ENCODE peak calls at places on chromosome 9, in eight cellular contexts. One of them, this sample, is unnamed.

GRCh38 chr9:134066546-134066922 is 1.3 kb downstream of the BRD3 start:
- DNase-seq in T1000: no peak
- DNase-seq in fibroblast of gingiva: no peak
- DNase-seq in neural crest cell: no peak
- DNase-seq in IMR-90: peak; percentile 29
- DNase-seq in progenitor cell of endocrine pancreas: no peak
- DNase-seq in mucosa of descending colon: no peak
- DNase-seq in PC-9: no peak
- DNase-seq in this sample: no peak

GRCh38 chr9:95793924-95794828 is 81.3 kb upstream of the ERCC6L2 start:
- DNase-seq in T1000: no peak
- DNase-seq in fibroblast of gingiva: peak; percentile 99
- DNase-seq in neural crest cell: no peak
- DNase-seq in IMR-90: peak; percentile 98
- DNase-seq in progenitor cell of endocrine pancreas: no peak
- DNase-seq in mucosa of descending colon: no peak
- DNase-seq in PC-9: no peak
- DNase-seq in this sample: no peak

GRCh38 chr9:127395491-127396252 is 1.3 kb upstream of the SLC2A8 start:
- DNase-seq in T1000: no peak
- DNase-seq in fibroblast of gingiva: no peak
- DNase-seq in neural crest cell: no peak
- DNase-seq in IMR-90: no peak
- DNase-seq in progenitor cell of endocrine pancreas: no peak
- DNase-seq in mucosa of descending colon: no peak
- DNase-seq in PC-9: no peak
- DNase-seq in this sample: no peak

GRCh38 chr9:126673689-126674364 is 60.1 kb downstream of the LMX1B start:
- DNase-seq in T1000: no peak
- DNase-seq in fibroblast of gingiva: no peak
- DNase-seq in neural crest cell: no peak
- DNase-seq in IMR-90: peak; percentile 2
- DNase-seq in progenitor cell of endocrine pancreas: no peak
- DNase-seq in mucosa of descending colon: no peak
- DNase-seq in PC-9: peak; percentile 38
- DNase-seq in this sample: no peak

GRCh38 chr9:652896-653295 is 188.6 kb upstream of the DMRT1 start:
- DNase-seq in T1000: no peak
- DNase-seq in fibroblast of gingiva: peak; percentile 27
- DNase-seq in neural crest cell: no peak
- DNase-seq in IMR-90: no peak
- DNase-seq in progenitor cell of endocrine pancreas: no peak
- DNase-seq in mucosa of descending colon: no peak
- DNase-seq in PC-9: no peak
- DNase-seq in this sample: no peak

GRCh38 chr9:83509372-83509771 is 28.8 kb downstream of the FRMD3 start:
- DNase-seq in T1000: no peak
- DNase-seq in fibroblast of gingiva: peak; percentile 63
- DNase-seq in neural crest cell: no peak
- DNase-seq in IMR-90: no peak
- DNase-seq in progenitor cell of endocrine pancreas: no peak
- DNase-seq in mucosa of descending colon: no peak
- DNase-seq in PC-9: no peak
- DNase-seq in this sample: no peak

GRCh38 chr9:105299190-105299854 is 54.9 kb downstream of the SLC44A1 start:
- DNase-seq in T1000: peak; percentile 12
- DNase-seq in fibroblast of gingiva: peak; percentile 88
- DNase-seq in neural crest cell: no peak
- DNase-seq in IMR-90: peak; percentile 98
- DNase-seq in progenitor cell of endocrine pancreas: no peak
- DNase-seq in mucosa of descending colon: no peak
- DNase-seq in PC-9: peak; percentile 56
- DNase-seq in this sample: no peak

GRCh38 chr9:89674667-89675402 is 70.0 kb downstream of the GADD45G start:
- DNase-seq in T1000: no peak
- DNase-seq in fibroblast of gingiva: no peak
- DNase-seq in neural crest cell: peak; percentile 48
- DNase-seq in IMR-90: no peak
- DNase-seq in progenitor cell of endocrine pancreas: peak; percentile 28
- DNase-seq in mucosa of descending colon: peak; percentile 75
- DNase-seq in PC-9: no peak
- DNase-seq in this sample: no peak

GRCh38 chr9:114029311-114030170 is 48.6 kb downstream of the AMBP start:
- DNase-seq in T1000: no peak
- DNase-seq in fibroblast of gingiva: peak; percentile 0
- DNase-seq in neural crest cell: no peak
- DNase-seq in IMR-90: no peak
- DNase-seq in progenitor cell of endocrine pancreas: no peak
- DNase-seq in mucosa of descending colon: no peak
- DNase-seq in PC-9: no peak
- DNase-seq in this sample: no peak

GRCh38 chr9:131179561-131180219 is 54.3 kb downstream of the NUP214 start:
- DNase-seq in T1000: no peak
- DNase-seq in fibroblast of gingiva: peak; percentile 76
- DNase-seq in neural crest cell: no peak
- DNase-seq in IMR-90: peak; percentile 95
- DNase-seq in progenitor cell of endocrine pancreas: no peak
- DNase-seq in mucosa of descending colon: no peak
- DNase-seq in PC-9: no peak
- DNase-seq in this sample: no peak

GRCh38 chr9:135187365-135187764 is 99.9 kb downstream of the OLFM1 start:
- DNase-seq in T1000: no peak
- DNase-seq in fibroblast of gingiva: no peak
- DNase-seq in neural crest cell: no peak
- DNase-seq in IMR-90: no peak
- DNase-seq in progenitor cell of endocrine pancreas: no peak
- DNase-seq in mucosa of descending colon: no peak
- DNase-seq in PC-9: no peak
- DNase-seq in this sample: no peak

GRCh38 chr9:72680593-72681317 is 159.3 kb downstream of the TMC1 start:
- DNase-seq in T1000: no peak
- DNase-seq in fibroblast of gingiva: no peak
- DNase-seq in neural crest cell: no peak
- DNase-seq in IMR-90: no peak
- DNase-seq in progenitor cell of endocrine pancreas: no peak
- DNase-seq in mucosa of descending colon: no peak
- DNase-seq in PC-9: no peak
- DNase-seq in this sample: no peak

GRCh38 chr9:108553111-108553635 is 302.6 kb downstream of the ACTL7B start:
- DNase-seq in T1000: no peak
- DNase-seq in fibroblast of gingiva: no peak
- DNase-seq in neural crest cell: no peak
- DNase-seq in IMR-90: no peak
- DNase-seq in progenitor cell of endocrine pancreas: no peak
- DNase-seq in mucosa of descending colon: no peak
- DNase-seq in PC-9: no peak
- DNase-seq in this sample: no peak

GRCh38 chr9:129027224-129027684 is 877 bp downstream of the SH3GLB2 start:
- DNase-seq in T1000: no peak
- DNase-seq in fibroblast of gingiva: no peak
- DNase-seq in neural crest cell: no peak
- DNase-seq in IMR-90: no peak
- DNase-seq in progenitor cell of endocrine pancreas: no peak
- DNase-seq in mucosa of descending colon: no peak
- DNase-seq in PC-9: no peak
- DNase-seq in this sample: no peak

GRCh38 chr9:105881654-105882349 is 187.5 kb downstream of the TMEM38B start:
- DNase-seq in T1000: peak; percentile 19
- DNase-seq in fibroblast of gingiva: peak; percentile 31
- DNase-seq in neural crest cell: peak; percentile 72
- DNase-seq in IMR-90: peak; percentile 53
- DNase-seq in progenitor cell of endocrine pancreas: peak; percentile 63
- DNase-seq in mucosa of descending colon: no peak
- DNase-seq in PC-9: peak; percentile 69
- DNase-seq in this sample: peak; percentile 65

GRCh38 chr9:115115924-115116323 is 2.0 kb downstream of the TNC start:
- DNase-seq in T1000: no peak
- DNase-seq in fibroblast of gingiva: peak; percentile 40
- DNase-seq in neural crest cell: no peak
- DNase-seq in IMR-90: peak; percentile 82
- DNase-seq in progenitor cell of endocrine pancreas: no peak
- DNase-seq in mucosa of descending colon: no peak
- DNase-seq in PC-9: no peak
- DNase-seq in this sample: no peak

GRCh38 chr9:118558026-118558425 is 811.2 kb downstream of the BRINP1 start:
- DNase-seq in T1000: no peak
- DNase-seq in fibroblast of gingiva: no peak
- DNase-seq in neural crest cell: no peak
- DNase-seq in IMR-90: no peak
- DNase-seq in progenitor cell of endocrine pancreas: no peak
- DNase-seq in mucosa of descending colon: no peak
- DNase-seq in PC-9: no peak
- DNase-seq in this sample: no peak

GRCh38 chr9:385818-386398 is 171.2 kb downstream of the DOCK8 start:
- DNase-seq in T1000: no peak
- DNase-seq in fibroblast of gingiva: peak; percentile 53
- DNase-seq in neural crest cell: peak; percentile 58
- DNase-seq in IMR-90: peak; percentile 52
- DNase-seq in progenitor cell of endocrine pancreas: peak; percentile 37
- DNase-seq in mucosa of descending colon: no peak
- DNase-seq in PC-9: peak; percentile 52
- DNase-seq in this sample: no peak

GRCh38 chr9:36163049-36163839 is 5.9 kb upstream of the CCIN start:
- DNase-seq in T1000: no peak
- DNase-seq in fibroblast of gingiva: no peak
- DNase-seq in neural crest cell: peak; percentile 12
- DNase-seq in IMR-90: peak; percentile 86
- DNase-seq in progenitor cell of endocrine pancreas: no peak
- DNase-seq in mucosa of descending colon: peak; percentile 68
- DNase-seq in PC-9: no peak
- DNase-seq in this sample: no peak

GRCh38 chr9:5557606-5558587 is 47.6 kb downstream of the PDCD1LG2 start:
- DNase-seq in T1000: no peak
- DNase-seq in fibroblast of gingiva: no peak
- DNase-seq in neural crest cell: no peak
- DNase-seq in IMR-90: no peak
- DNase-seq in progenitor cell of endocrine pancreas: no peak
- DNase-seq in mucosa of descending colon: no peak
- DNase-seq in PC-9: no peak
- DNase-seq in this sample: peak; percentile 43

GRCh38 chr9:129185991-129186390 is 7.9 kb upstream of the IER5L start:
- DNase-seq in T1000: no peak
- DNase-seq in fibroblast of gingiva: no peak
- DNase-seq in neural crest cell: no peak
- DNase-seq in IMR-90: peak; percentile 17
- DNase-seq in progenitor cell of endocrine pancreas: no peak
- DNase-seq in mucosa of descending colon: no peak
- DNase-seq in PC-9: no peak
- DNase-seq in this sample: no peak

GRCh38 chr9:122904466-122904822 is 715 bp downstream of the RC3H2 start:
- DNase-seq in T1000: peak; percentile 20
- DNase-seq in fibroblast of gingiva: peak; percentile 39
- DNase-seq in neural crest cell: peak; percentile 46
- DNase-seq in IMR-90: peak; percentile 4
- DNase-seq in progenitor cell of endocrine pancreas: peak; percentile 21
- DNase-seq in mucosa of descending colon: no peak
- DNase-seq in PC-9: peak; percentile 58
- DNase-seq in this sample: no peak

GRCh38 chr9:108168451-108168850 is 678.9 kb upstream of the KLF4 start:
- DNase-seq in T1000: no peak
- DNase-seq in fibroblast of gingiva: peak; percentile 97
- DNase-seq in neural crest cell: no peak
- DNase-seq in IMR-90: peak; percentile 35
- DNase-seq in progenitor cell of endocrine pancreas: no peak
- DNase-seq in mucosa of descending colon: no peak
- DNase-seq in PC-9: no peak
- DNase-seq in this sample: no peak

GRCh38 chr9:2919347-2919746 is 75.5 kb upstream of the PUM3 start:
- DNase-seq in T1000: no peak
- DNase-seq in fibroblast of gingiva: peak; percentile 90
- DNase-seq in neural crest cell: no peak
- DNase-seq in IMR-90: no peak
- DNase-seq in progenitor cell of endocrine pancreas: no peak
- DNase-seq in mucosa of descending colon: no peak
- DNase-seq in PC-9: no peak
- DNase-seq in this sample: no peak

GRCh38 chr9:86714976-86715375 is 232.3 kb downstream of the GAS1 start:
- DNase-seq in T1000: no peak
- DNase-seq in fibroblast of gingiva: peak; percentile 36
- DNase-seq in neural crest cell: no peak
- DNase-seq in IMR-90: peak; percentile 63
- DNase-seq in progenitor cell of endocrine pancreas: no peak
- DNase-seq in mucosa of descending colon: no peak
- DNase-seq in PC-9: no peak
- DNase-seq in this sample: no peak

GRCh38 chr9:69885474-69885929 is 64.9 kb downstream of the CFAP95 start:
- DNase-seq in T1000: no peak
- DNase-seq in fibroblast of gingiva: no peak
- DNase-seq in neural crest cell: no peak
- DNase-seq in IMR-90: no peak
- DNase-seq in progenitor cell of endocrine pancreas: no peak
- DNase-seq in mucosa of descending colon: no peak
- DNase-seq in PC-9: peak; percentile 73
- DNase-seq in this sample: no peak

GRCh38 chr9:99134893-99135341 is 30.0 kb downstream of the TGFBR1 start:
- DNase-seq in T1000: no peak
- DNase-seq in fibroblast of gingiva: peak; percentile 53
- DNase-seq in neural crest cell: no peak
- DNase-seq in IMR-90: peak; percentile 78
- DNase-seq in progenitor cell of endocrine pancreas: no peak
- DNase-seq in mucosa of descending colon: no peak
- DNase-seq in PC-9: no peak
- DNase-seq in this sample: no peak

This sample was measured in activated gamma-delta T cell treated with Interleukin-2 at 50 U/mL for 16 hours.